ENCODE peak calls at places on chromosome 2, in eight cellular contexts. P, N, K, D, O, M, Q and I are unnamed samples.

GRCh38 chr2:80304522-80304878 is at the start of gene LRRTM1:
- DNase-seq in P (peak; percentile 21), N (no peak), K (no peak), D (no peak), O (no peak), M (no peak), Q (peak; percentile 80), I (no peak)

GRCh38 chr2:149800624-149801220 is 213.1 kb upstream of the MMADHC start:
- DNase-seq in P (no peak), N (no peak), K (no peak), D (no peak), O (no peak), M (peak; percentile 30), Q (peak; percentile 60), I (no peak)

GRCh38 chr2:47218066-47218581 is 63.0 kb upstream of the STPG4 start:
- DNase-seq in P (no peak), N (no peak), K (peak; percentile 76), D (no peak), O (no peak), M (no peak), Q (no peak), I (no peak)

GRCh38 chr2:186592137-186592875 is 2.5 kb downstream of the ITGAV start:
- DNase-seq in P (no peak), N (no peak), K (no peak), D (no peak), O (no peak), M (no peak), Q (no peak), I (no peak)

GRCh38 chr2:40332096-40332826 is 119.6 kb downstream of the SLC8A1 start:
- DNase-seq in P (peak; percentile 85), N (no peak), K (no peak), D (no peak), O (no peak), M (no peak), Q (no peak), I (peak; percentile 28)

GRCh38 chr2:118387509-118387908 is 299.2 kb downstream of the INSIG2 start:
- DNase-seq in P (peak; percentile 64), N (no peak), K (no peak), D (no peak), O (no peak), M (no peak), Q (no peak), I (peak; percentile 66)

GRCh38 chr2:157334335-157334734 is 8.7 kb upstream of the ERMN start:
- DNase-seq in P (no peak), N (no peak), K (no peak), D (no peak), O (no peak), M (no peak), Q (no peak), I (no peak)

GRCh38 chr2:177165103-177165583 is 47.5 kb upstream of the HNRNPA3 start:
- DNase-seq in P (peak; percentile 56), N (peak; percentile 73), K (no peak), D (no peak), O (no peak), M (no peak), Q (peak; percentile 61), I (no peak)

GRCh38 chr2:120886967-120887672 is 151.5 kb downstream of the GLI2 start:
- DNase-seq in P (peak; percentile 42), N (no peak), K (no peak), D (no peak), O (peak; percentile 66), M (no peak), Q (no peak), I (no peak)

GRCh38 chr2:156935611-156936010 is 321.9 kb upstream of the GALNT5 start:
- DNase-seq in P (no peak), N (no peak), K (no peak), D (no peak), O (no peak), M (no peak), Q (no peak), I (no peak)

GRCh38 chr2:217846321-217846743 is 156.5 kb downstream of the TNS1 start:
- DNase-seq in P (no peak), N (no peak), K (peak; percentile 46), D (no peak), O (no peak), M (no peak), Q (no peak), I (no peak)

GRCh38 chr2:142217804-142218203 is 87.0 kb upstream of the LRP1B start:
- DNase-seq in P (peak; percentile 2), N (no peak), K (no peak), D (no peak), O (no peak), M (no peak), Q (no peak), I (no peak)

GRCh38 chr2:225820828-225821227 is 421.3 kb downstream of the NYAP2 start:
- DNase-seq in P (no peak), N (no peak), K (no peak), D (no peak), O (no peak), M (no peak), Q (no peak), I (no peak)

GRCh38 chr2:101199153-101199810 is 48.1 kb upstream of the TBC1D8 start:
- DNase-seq in P (peak; percentile 74), N (no peak), K (no peak), D (no peak), O (no peak), M (no peak), Q (no peak), I (no peak)

GRCh38 chr2:240712121-240712520 is 20.5 kb downstream of the AQP12A start:
- DNase-seq in P (no peak), N (no peak), K (peak; percentile 59), D (no peak), O (no peak), M (no peak), Q (no peak), I (no peak)

GRCh38 chr2:42035241-42035640 is 12.6 kb upstream of the PKDCC start:
- DNase-seq in P (peak; percentile 36), N (no peak), K (no peak), D (no peak), O (no peak), M (no peak), Q (peak; percentile 56), I (no peak)

GRCh38 chr2:42040643-42041277 is 7.1 kb upstream of the PKDCC start:
- DNase-seq in P (no peak), N (no peak), K (no peak), D (no peak), O (no peak), M (no peak), Q (peak; percentile 77), I (no peak)

GRCh38 chr2:42036940-42037339 is 10.9 kb upstream of the PKDCC start:
- DNase-seq in P (no peak), N (no peak), K (no peak), D (no peak), O (no peak), M (no peak), Q (peak; percentile 15), I (no peak)

GRCh38 chr2:42032796-42033195 is 15.0 kb upstream of the PKDCC start:
- DNase-seq in P (no peak), N (no peak), K (no peak), D (no peak), O (no peak), M (no peak), Q (no peak), I (no peak)

DNA sequence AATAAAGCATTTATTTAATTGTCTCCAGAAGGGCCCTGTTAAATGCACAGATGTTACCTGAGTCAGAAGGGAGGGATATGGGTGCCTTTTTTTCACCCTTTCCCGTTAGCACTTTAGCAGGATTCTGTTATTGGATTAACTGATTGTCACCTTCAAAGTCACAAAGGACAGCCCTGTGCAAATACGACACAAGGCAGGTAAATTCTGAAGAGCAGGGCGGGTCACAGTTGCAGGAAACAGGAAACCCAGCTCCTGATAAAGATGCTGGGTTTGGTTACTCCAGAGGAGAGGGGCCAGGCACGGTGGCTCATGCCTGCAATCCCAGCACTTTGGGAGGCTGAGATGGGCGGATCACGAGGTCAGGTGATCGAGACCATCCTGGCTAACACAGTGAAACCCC is 11.4 kb upstream of the PKDCC start:
- DNase-seq in P (no peak), N (no peak), K (no peak), D (no peak), O (no peak), M (no peak), Q (peak; percentile 69), I (no peak)
- H3K4me1 ChIP-seq in P (no peaks in the 10 kb centered on the region), N (no peaks in the 10 kb centered on the region), K (no peaks in the 10 kb centered on the region), D (peaks cover 3% of the 10 kb centered on the region), O (peaks cover 6% of the 10 kb centered on the region), M (peaks cover 13% of the 10 kb centered on the region), Q (peaks cover 22% of the 10 kb centered on the region), I (no peaks in the 10 kb centered on the region)

GRCh38 chr2:10768063-10768507 is 44.5 kb downstream of the PDIA6 start:
- DNase-seq in P (no peak), N (no peak), K (no peak), D (no peak), O (no peak), M (no peak), Q (no peak), I (no peak)

GRCh38 chr2:10765461-10765860 is 44.0 kb downstream of the ATP6V1C2 start:
- DNase-seq in P (no peak), N (no peak), K (no peak), D (no peak), O (no peak), M (no peak), Q (no peak), I (no peak)

GRCh38 chr2:10764896-10765295 is 43.5 kb downstream of the ATP6V1C2 start:
- DNase-seq in P (no peak), N (no peak), K (no peak), D (no peak), O (no peak), M (no peak), Q (no peak), I (no peak)

GRCh38 chr2:10764101-10764785 is 42.8 kb downstream of the ATP6V1C2 start:
- DNase-seq in P (no peak), N (no peak), K (no peak), D (no peak), O (no peak), M (no peak), Q (no peak), I (no peak)

GRCh38 chr2:10765914-10766313 is 44.5 kb downstream of the ATP6V1C2 start:
- DNase-seq in P (no peak), N (no peak), K (no peak), D (no peak), O (no peak), M (no peak), Q (no peak), I (no peak)
- H3K9me3 ChIP-seq in P (no peaks in the 10 kb centered on the region), N (no peaks in the 10 kb centered on the region), K (no peaks in the 10 kb centered on the region), D (no peaks in the 10 kb centered on the region), O (no peaks in the 10 kb centered on the region), M (no peaks in the 10 kb centered on the region), Q (no peaks in the 10 kb centered on the region), I (no peaks in the 10 kb centered on the region)

GRCh38 chr2:493278-493677 is 183.9 kb downstream of the TMEM18 start:
- DNase-seq in P (no peak), N (no peak), K (no peak), D (no peak), O (no peak), M (no peak), Q (no peak), I (no peak)
- H3K9ac ChIP-seq in P (no peak overlapping the region), N (no peak overlapping the region), K (no peak overlapping the region), D (no peak overlapping the region), O (no peak overlapping the region), M (no peak overlapping the region), Q (no peak overlapping the region), I (no peak overlapping the region)

DNA sequence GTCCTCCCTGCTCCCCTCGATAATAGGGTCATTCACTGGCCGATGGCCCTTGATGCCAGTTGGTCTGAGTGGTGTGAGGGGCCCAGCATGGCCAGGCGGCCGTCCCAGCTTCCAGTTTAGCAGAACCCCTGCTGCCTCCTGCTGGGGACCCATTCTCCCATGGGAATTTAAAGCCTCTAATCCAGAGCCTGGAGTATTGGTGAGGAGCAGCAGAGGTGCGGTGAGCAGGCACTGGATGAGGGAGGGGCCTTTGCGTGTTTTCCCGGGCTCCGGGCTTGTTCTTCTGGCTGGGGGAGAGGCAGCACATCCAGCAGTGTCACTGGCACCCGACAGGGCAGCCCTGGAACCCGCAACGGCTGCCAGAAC is 17.4 kb downstream of the KCNIP3 start:
- DNase-seq in P (no peak), N (no peak), K (no peak), D (no peak), O (no peak), M (no peak), Q (no peak), I (no peak)
- H3K4me1 ChIP-seq in P (peaks cover 2% of the 10 kb centered on the region), N (no peaks in the 10 kb centered on the region), K (no peaks in the 10 kb centered on the region), D (no peaks in the 10 kb centered on the region), O (no peaks in the 10 kb centered on the region), M (peaks cover 12% of the 10 kb centered on the region), Q (no peaks in the 10 kb centered on the region), I (peaks cover 38% of the 10 kb centered on the region)